ENCODE peak calls at places on chromosome 16, in seven cellular contexts. W, N, Y, D, O, R and I are unnamed samples.

GRCh38 chr16:695355-696089 is 5.3 kb upstream of the WDR24 start:
- DNase-seq in Y (no peak), O (peak), N (peak), W (no peak), D (no peak), R (no peak), I (no peak)

GRCh38 chr16:21554795-21555585 is 44.4 kb upstream of the METTL9 start:
- DNase-seq in Y (peak), O (peak), N (peak), W (peak), R (peak), D (peak), I (peak)

GRCh38 chr16:80231888-80232287 is 308.9 kb upstream of the DYNLRB2 start:
- DNase-seq in O (no peak), D (no peak), Y (peak), W (peak), R (no peak), N (no peak), I (no peak)

GRCh38 chr16:78292726-78293380 is 193.4 kb downstream of the WWOX start:
- DNase-seq in R (no peak), O (no peak), N (no peak), W (no peak), D (no peak), Y (peak), I (no peak)

GRCh38 chr16:49586466-49586865 is 212.9 kb downstream of the C16orf78 start:
- DNase-seq in R (no peak), W (no peak), O (no peak), N (no peak), Y (no peak), D (no peak), I (no peak)

GRCh38 chr16:71474864-71475263 is 12.8 kb upstream of the ZNF23 start:
- DNase-seq in N (no peak), O (no peak), D (peak), R (no peak), Y (no peak), W (no peak), I (no peak)

GRCh38 chr16:87314990-87315420 is 2.2 kb downstream of the C16orf95 start:
- DNase-seq in D (no peak), R (no peak), N (no peak), O (no peak), Y (no peak), W (no peak), I (no peak)

GRCh38 chr16:66300037-66300436 is 66.5 kb upstream of the CDH5 start:
- DNase-seq in D (no peak), W (no peak), N (no peak), R (no peak), Y (no peak), O (no peak), I (no peak)

GRCh38 chr16:84367750-84368320 is 503 bp upstream of the ATP2C2 start:
- DNase-seq in N (peak), D (no peak), W (no peak), R (no peak), O (no peak), Y (no peak), I (no peak)

GRCh38 chr16:23469814-23470213 is 16.8 kb upstream of the COG7 start:
- DNase-seq in W (no peak), N (no peak), R (no peak), D (peak), O (no peak), Y (no peak), I (no peak)

GRCh38 chr16:69386596-69386995 is 789 bp upstream of the TERF2 start:
- DNase-seq in D (no peak), O (no peak), R (no peak), W (no peak), Y (no peak), N (no peak), I (no peak)
- H3K9ac ChIP-seq in D (peak), O (peak), R (no peak), W (no peak), Y (no peak), N (no peak), I (no peak)

GRCh38 chr16:81861503-81861902 is 82.4 kb downstream of the PLCG2 start:
- DNase-seq in W (no peak), R (no peak), N (no peak), Y (no peak), D (no peak), O (no peak), I (no peak)

GRCh38 chr16:81860310-81860709 is 81.2 kb downstream of the PLCG2 start:
- DNase-seq in D (no peak), W (no peak), O (no peak), R (no peak), Y (no peak), N (no peak), I (no peak)

GRCh38 chr16:81860867-81861266 is 81.8 kb downstream of the PLCG2 start:
- DNase-seq in D (no peak), W (no peak), Y (no peak), R (no peak), O (no peak), N (no peak), I (no peak)

GRCh38 chr16:81863630-81864352 is 84.7 kb downstream of the PLCG2 start:
- DNase-seq in W (peak), N (no peak), Y (no peak), D (no peak), R (no peak), O (no peak), I (no peak)

DNA sequence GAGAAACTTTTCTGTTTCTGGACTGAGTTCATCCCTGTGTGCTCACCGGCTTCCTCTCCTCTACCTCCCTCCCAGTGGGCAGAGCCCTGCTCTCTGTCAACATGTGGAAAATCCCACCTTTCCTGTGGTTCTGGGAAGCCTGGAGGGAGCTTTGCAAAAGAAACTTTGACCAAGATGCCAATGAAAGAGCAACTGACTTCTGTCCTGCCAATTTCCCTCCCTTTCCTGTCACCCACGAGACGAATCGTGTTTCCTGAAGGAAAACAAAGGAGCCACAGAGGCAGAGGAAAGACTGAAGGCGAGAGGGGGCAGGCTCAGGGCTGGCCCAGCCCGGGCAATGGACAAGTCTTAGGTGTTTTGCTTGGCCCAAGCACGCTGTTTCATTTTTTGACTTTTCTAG is 82.8 kb downstream of the PLCG2 start:
- DNase-seq in D (no peak), R (peak), Y (no peak), N (no peak), W (no peak), O (no peak), I (no peak)
- TF ChIP-seq POLR2AphosphoS5 in D (no peak), R (no peak), Y (no peak), N (no peak), W (no peak), O (no peak), I (no peak)

GRCh38 chr16:2238396-2239230 is 2.4 kb downstream of the DNASE1L2 start:
- DNase-seq in O (no peak), W (no peak), N (peak), D (no peak), R (no peak), Y (no peak), I (no peak)

GRCh38 chr16:2237552-2238395 is 1.5 kb downstream of the DNASE1L2 start:
- DNase-seq in W (no peak), D (no peak), Y (no peak), O (no peak), R (no peak), N (peak), I (no peak)

GRCh38 chr16:2235695-2236361 is 416 bp upstream of the DNASE1L2 start:
- DNase-seq in R (no peak), N (no peak), O (no peak), D (no peak), W (no peak), Y (no peak), I (no peak)

GRCh38 chr16:2236362-2237075 is at the start of gene DNASE1L2:
- DNase-seq in W (no peak), Y (no peak), N (peak), O (no peak), D (no peak), R (peak), I (no peak)

GRCh38 chr16:2237076-2237551 is 870 bp downstream of the DNASE1L2 start:
- DNase-seq in R (no peak), W (no peak), O (no peak), Y (no peak), N (peak), D (no peak), I (no peak)
- TF ChIP-seq EZH2 in R (peak), W (no peak), O (no peak), Y (no peak), N (no peak), D (no peak), I (no peak)

GRCh38 chr16:17154981-17155380 is 315.8 kb downstream of the XYLT1 start:
- DNase-seq in D (no peak), Y (no peak), O (no peak), R (no peak), N (no peak), W (no peak), I (no peak)

GRCh38 chr16:17151335-17151734 is 319.4 kb downstream of the XYLT1 start:
- DNase-seq in D (no peak), R (no peak), N (no peak), O (no peak), Y (no peak), W (no peak), I (no peak)

GRCh38 chr16:17145029-17145428 is 325.7 kb downstream of the XYLT1 start:
- DNase-seq in O (no peak), D (no peak), N (no peak), Y (no peak), W (no peak), R (no peak), I (no peak)

GRCh38 chr16:17147942-17148341 is 322.8 kb downstream of the XYLT1 start:
- DNase-seq in Y (no peak), R (no peak), N (no peak), O (no peak), W (no peak), D (no peak), I (no peak)

GRCh38 chr16:17149904-17150483 is 320.8 kb downstream of the XYLT1 start:
- DNase-seq in Y (peak), D (no peak), O (no peak), W (no peak), R (no peak), N (no peak), I (no peak)
- H3K9ac ChIP-seq in Y (no peak), D (no peak), O (no peak), W (no peak), R (no peak), N (no peak), I (no peak)

GRCh38 chr16:27208081-27208692 is 4.9 kb downstream of the KDM8 start:
- DNase-seq in N (no peak), O (no peak), R (no peak), D (no peak), Y (no peak), W (no peak), I (no peak)
- TF ChIP-seq POLR2AphosphoS5 in N (no peak), O (no peak), R (no peak), D (no peak), Y (no peak), W (no peak), I (no peak)

GRCh38 chr16:58464047-58464915 is 35.7 kb upstream of the NDRG4 start:
- DNase-seq in O (no peak), W (no peak), D (no peak), R (no peak), Y (no peak), N (peak), I (no peak)
- TF ChIP-seq EZH2 in O (no peak), W (no peak), D (no peak), R (peak), Y (peak), N (peak), I (no peak)

GRCh38 chr16:90018297-90019200 is 707 bp downstream of the DBNDD1 start:
- DNase-seq in O (peak), W (no peak), Y (no peak), D (no peak), R (peak), N (peak), I (no peak)

GRCh38 chr16:90019201-90019542 is at the start of gene DBNDD1:
- DNase-seq in Y (no peak), O (no peak), R (no peak), W (no peak), N (no peak), D (no peak), I (no peak)

GRCh38 chr16:90020838-90021382 is 1.7 kb upstream of the DBNDD1 start:
- DNase-seq in W (no peak), N (no peak), R (no peak), D (no peak), O (no peak), Y (peak), I (no peak)

GRCh38 chr16:90019543-90020259 is 445 bp upstream of the DBNDD1 start:
- DNase-seq in D (no peak), R (peak), O (peak), W (no peak), N (peak), Y (peak), I (no peak)

DNA sequence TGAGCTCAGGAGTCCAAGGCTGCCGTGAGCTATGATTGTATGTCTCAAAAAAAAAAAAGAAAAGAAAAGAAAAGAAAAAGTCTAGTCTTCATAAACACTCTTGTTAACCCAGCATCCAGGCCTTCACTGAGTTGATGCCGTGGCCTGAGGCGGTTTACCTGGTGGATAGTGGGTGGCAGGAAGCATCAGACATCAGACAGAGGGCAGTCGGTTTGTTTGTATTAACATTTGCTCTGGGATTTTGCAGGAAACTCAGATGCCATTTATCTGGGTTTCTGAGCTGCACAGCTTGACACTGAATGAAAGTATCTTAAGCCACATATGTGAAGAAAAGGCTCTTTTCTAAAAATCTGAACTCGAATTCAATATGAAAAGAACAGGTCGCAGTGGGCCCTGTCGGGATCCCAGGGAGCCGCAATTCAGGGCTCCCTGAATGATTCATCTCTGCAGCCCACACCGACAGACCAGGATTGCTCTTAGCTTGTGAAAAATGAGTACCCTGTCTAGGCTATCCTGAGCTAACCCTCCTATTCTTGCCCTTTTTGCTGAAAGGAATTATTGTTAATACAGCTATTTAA is 1.1 kb upstream of the DBNDD1 start:
- DNase-seq in N (no peak), O (no peak), Y (peak), W (no peak), D (no peak), R (no peak), I (no peak)
- H3K9ac ChIP-seq in N (peak), O (peak), Y (peak), W (no peak), D (peak), R (peak), I (peak)